ENCODE peak calls at places on chromosomes 4 and X, in four cellular contexts. T, Y, F and K are unnamed samples.

GRCh38 chrX:68650491-68650890 is 3.0 kb downstream of the STARD8 start:
- DNase-seq in F (no peak), T (no peak), Y (no peak), K (no peak)

GRCh38 chr4:103498161-103499070 is 221.4 kb downstream of the TACR3 start:
- DNase-seq in T (peak; percentile 12), Y (no peak), F (no peak), K (no peak)

GRCh38 chr4:104896623-104897296 is 249.9 kb upstream of the TET2 start:
- DNase-seq in Y (no peak), F (no peak), T (peak; percentile 46), K (no peak)

GRCh38 chrX:69466546-69466945 is 37.6 kb upstream of the NALF2 start:
- DNase-seq in Y (no peak), T (no peak), F (no peak), K (no peak)

GRCh38 chr4:126748736-126749135 is 884.0 kb upstream of the INTU start:
- DNase-seq in F (no peak), Y (no peak), T (no peak), K (no peak)

GRCh38 chr4:44791842-44792241 is 65.5 kb upstream of the GNPDA2 start:
- DNase-seq in F (no peak), T (no peak), Y (peak; percentile 15), K (no peak)

GRCh38 chrX:141791856-141792255 is 46.3 kb upstream of the MAGEC3 start:
- DNase-seq in Y (no peak), F (no peak), T (no peak), K (no peak)

GRCh38 chrX:15564981-15565579 is 35.7 kb downstream of the ACE2 start:
- DNase-seq in F (peak; percentile 78), T (peak; percentile 9), Y (peak; percentile 3), K (peak; percentile 53)

GRCh38 chr4:166594326-166594946 is 639.9 kb downstream of the SPOCK3 start:
- DNase-seq in T (peak; percentile 13), F (no peak), Y (peak; percentile 23), K (peak; percentile 50)

GRCh38 chr4:77159798-77160197 is 2.8 kb downstream of the CCNG2 start:
- DNase-seq in F (no peak), Y (no peak), T (no peak), K (no peak)

GRCh38 chr4:37446016-37446415 is 201.5 kb downstream of the NWD2 start:
- DNase-seq in F (no peak), T (no peak), Y (no peak), K (no peak)

GRCh38 chr4:76526585-76526990 is 91.6 kb downstream of the SHROOM3 start:
- DNase-seq in Y (no peak), F (no peak), T (no peak), K (no peak)

GRCh38 chr4:174256277-174256713 is 27.2 kb downstream of the FBXO8 start:
- DNase-seq in F (no peak), T (no peak), Y (no peak), K (no peak)

GRCh38 chr4:107035711-107036601 is at the start of gene DKK2:
- DNase-seq in F (no peak), Y (no peak), T (no peak), K (no peak)

GRCh38 chr4:3772632-3773031 is 6.4 kb downstream of the ADRA2C start:
- DNase-seq in Y (no peak), T (no peak), F (no peak), K (no peak)

GRCh38 chr4:140135529-140136021 is 18.4 kb downstream of the MAML3 start:
- DNase-seq in Y (no peak), F (peak; percentile 8), T (no peak), K (no peak)

GRCh38 chrX:39144965-39145364 is 343.7 kb downstream of the MID1IP1 start:
- DNase-seq in Y (no peak), F (no peak), T (no peak), K (no peak)

GRCh38 chrX:119692241-119693031 is 532 bp downstream of the SEPTIN6 start:
- DNase-seq in F (peak; percentile 73), Y (no peak), T (no peak), K (no peak)

GRCh38 chr4:95108883-95109421 is 351.2 kb downstream of the BMPR1B start:
- DNase-seq in T (no peak), F (no peak), Y (no peak), K (no peak)

GRCh38 chr4:112523008-112523440 is 7.0 kb upstream of the NEUROG2 start:
- DNase-seq in F (peak; percentile 70), T (no peak), Y (no peak), K (no peak)

GRCh38 chrX:53681661-53682060 is 4.9 kb downstream of the HUWE1 start:
- DNase-seq in Y (no peak), F (no peak), T (no peak), K (no peak)

GRCh38 chrX:149940015-149940716 is 1.9 kb upstream of the EOLA2 start:
- DNase-seq in T (peak; percentile 88), Y (peak; percentile 96), F (peak; percentile 97), K (peak; percentile 94)

GRCh38 chr4:142354794-142355416 is 491.2 kb downstream of the INPP4B start:
- DNase-seq in T (no peak), Y (no peak), F (no peak), K (no peak)

GRCh38 chr4:1583859-1584258 is 100.3 kb downstream of the FAM53A start:
- DNase-seq in Y (no peak), T (no peak), F (no peak), K (no peak)

GRCh38 chrX:28124416-28124815 is 143.2 kb upstream of the DCAF8L1 start:
- DNase-seq in Y (no peak), T (no peak), F (no peak), K (no peak)

GRCh38 chr4:52196606-52197130 is 145.6 kb downstream of the SPATA18 start:
- DNase-seq in Y (no peak), T (no peak), F (no peak), K (no peak)

GRCh38 chrX:63917296-63917695 is 132.3 kb upstream of the ARHGEF9 start:
- DNase-seq in Y (no peak), F (no peak), T (no peak), K (no peak)

GRCh38 chrX:63918611-63919010 is 133.6 kb upstream of the ARHGEF9 start:
- DNase-seq in F (no peak), T (no peak), Y (no peak), K (peak; percentile 6)

GRCh38 chrX:63919081-63919480 is 134.1 kb upstream of the ARHGEF9 start:
- DNase-seq in T (no peak), Y (no peak), F (no peak), K (no peak)

DNA sequence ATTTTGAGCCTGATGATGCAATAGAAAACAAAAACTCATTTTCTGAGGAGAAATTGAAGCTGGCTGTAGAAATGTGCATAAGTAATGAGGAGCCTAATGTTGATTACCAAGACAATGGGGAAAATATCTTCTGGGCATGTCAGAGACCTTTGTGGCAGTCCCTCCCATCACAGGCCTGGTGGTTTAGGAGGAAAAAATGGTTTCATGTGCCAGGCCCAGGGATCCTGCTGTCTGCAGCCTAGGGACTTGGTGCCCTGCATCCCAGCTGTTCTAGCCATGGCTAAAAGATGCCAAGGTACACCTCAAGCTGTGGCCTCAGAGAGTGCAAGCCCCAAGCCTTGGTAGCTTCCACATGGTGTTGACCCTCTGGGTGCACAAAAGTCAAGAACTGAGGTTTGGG is 128.7 kb upstream of the ARHGEF9 start:
- DNase-seq in Y (no peak), F (no peak), T (no peak), K (no peak)
- H3K9me3 ChIP-seq in Y (peaks cover 4% of the 10 kb centered on the region), F (no peaks in the 10 kb centered on the region), T (no peaks in the 10 kb centered on the region), K (no peaks in the 10 kb centered on the region)

GRCh38 chr4:83771113-83771705 is 235.3 kb downstream of the GPAT3 start:
- DNase-seq in Y (peak; percentile 36), T (no peak), F (peak; percentile 50), K (peak; percentile 51)

GRCh38 chr4:83768146-83768545 is 232.2 kb downstream of the GPAT3 start:
- DNase-seq in T (no peak), Y (no peak), F (no peak), K (no peak)

GRCh38 chr4:83767017-83767541 is 231.2 kb downstream of the GPAT3 start:
- DNase-seq in T (no peak), F (no peak), Y (no peak), K (no peak)

DNA sequence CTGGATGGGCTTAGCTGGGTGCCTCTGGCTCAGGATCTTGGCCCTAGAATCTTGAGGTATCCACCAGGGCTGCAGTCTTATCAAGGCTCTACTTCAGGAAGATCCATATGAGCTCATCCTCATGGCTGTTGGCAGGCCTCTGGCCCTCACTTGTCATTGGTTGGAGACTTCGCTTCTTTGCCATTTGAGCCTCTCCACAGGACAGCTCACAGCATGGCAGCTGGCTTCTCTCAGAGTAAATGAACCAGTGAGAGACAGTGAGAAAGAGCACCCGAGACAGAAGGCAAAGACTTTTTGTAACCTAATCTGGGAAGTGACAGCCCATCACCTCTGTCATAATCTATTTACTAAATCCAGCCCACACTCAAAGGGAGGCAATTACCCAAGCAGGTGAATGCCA is 236.8 kb downstream of the GPAT3 start:
- DNase-seq in F (no peak), Y (no peak), T (no peak), K (no peak)
- TF ChIP-seq EGR1 in F (no peak), Y (no peak), T (no peak), K (no peak)

GRCh38 chrX:2342281-2342688 is 158.5 kb downstream of the DHRSX start:
- DNase-seq in T (no peak), F (no peak), Y (no peak), K (no peak)
- H3K9me3 ChIP-seq in T (peaks cover 12% of the 10 kb centered on the region), F (no peaks in the 10 kb centered on the region), Y (no peaks in the 10 kb centered on the region), K (no peaks in the 10 kb centered on the region)

GRCh38 chr4:188430384-188430783 is 291.1 kb downstream of the TRIML1 start:
- DNase-seq in Y (no peak), T (no peak), F (no peak), K (no peak)

GRCh38 chr4:188433916-188434315 is 294.7 kb downstream of the TRIML1 start:
- DNase-seq in F (no peak), Y (no peak), T (no peak), K (no peak)

GRCh38 chr4:188432328-188432727 is 293.1 kb downstream of the TRIML1 start:
- DNase-seq in T (no peak), F (no peak), Y (no peak), K (no peak)

GRCh38 chr4:188429965-188430364 is 290.7 kb downstream of the TRIML1 start:
- DNase-seq in Y (no peak), F (no peak), T (no peak), K (no peak)

GRCh38 chr4:188428935-188429334 is 289.7 kb downstream of the TRIML1 start:
- DNase-seq in T (no peak), F (no peak), Y (no peak), K (no peak)
- TF ChIP-seq EGR1 in T (no peak), F (no peak), Y (no peak), K (no peak)

DNA sequence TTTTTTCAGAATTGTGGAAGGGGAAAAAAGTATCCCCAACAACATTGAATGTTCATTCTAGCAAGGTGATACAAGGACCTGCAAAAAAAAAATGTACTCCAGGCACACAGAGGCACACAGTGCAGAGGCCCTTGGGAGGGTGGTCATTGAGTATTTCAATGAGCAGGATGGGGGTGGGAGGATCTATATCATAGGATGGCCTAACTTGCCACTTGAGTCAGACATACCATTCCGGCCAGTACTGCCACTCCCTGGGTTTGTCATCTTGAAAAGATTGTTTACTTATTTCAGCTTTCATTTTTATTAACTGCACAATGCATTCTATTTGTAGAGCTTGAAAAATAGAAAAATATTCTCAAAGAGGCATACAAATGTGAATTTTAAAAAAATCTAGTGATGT is 18.7 kb downstream of the ZNF595 start:
- DNase-seq in Y (no peak), F (no peak), T (no peak), K (no peak)
- H3K9me3 ChIP-seq in Y (peaks cover 73% of the 10 kb centered on the region), F (peaks cover 20% of the 10 kb centered on the region), T (no peaks in the 10 kb centered on the region), K (peaks cover 16% of the 10 kb centered on the region)

GRCh38 chrX:18457000-18457399 is 31.6 kb downstream of the CDKL5 start:
- DNase-seq in T (no peak), Y (no peak), F (no peak), K (no peak)
- TF ChIP-seq EGR1 in T (no peak), Y (no peak), F (no peak), K (no peak)

GRCh38 chrX:155751131-155751530 is 130.0 kb upstream of the VAMP7 start:
- DNase-seq in T (no peak), Y (no peak), F (no peak), K (no peak)
- H3K9me3 ChIP-seq in T (no peaks in the 10 kb centered on the region), Y (peaks cover 6% of the 10 kb centered on the region), F (no peaks in the 10 kb centered on the region), K (no peaks in the 10 kb centered on the region)